ENCODE peak calls at places on chromosomes 5 and 9, in seven cellular contexts. K is epithelial cell of esophagus, S is cerebellum, Z is SW 1271, V is stromal cell of bone marrow, R is RPMI8226, T is fibroblast of lung. Y is an unnamed sample.

GRCh38 chr5:177086918-177087706 is 397 bp downstream of the FGFR4 start:
- DNase-seq in T (peak), K (no peak), Z (peak), V (no peak), R (peak), S (no peak), Y (no peak)

GRCh38 chr9:128684325-128685021 is 4.5 kb upstream of the SET start:
- DNase-seq in Z (peak), T (peak), K (peak), R (peak), S (no peak), V (peak), Y (no peak)

GRCh38 chr5:3019045-3019444 is 267.6 kb upstream of the IRX2 start:
- DNase-seq in T (no peak), K (no peak), R (no peak), Z (no peak), S (no peak), V (no peak), Y (no peak)

GRCh38 chr5:168163966-168164365 is 127.5 kb upstream of the WWC1 start:
- DNase-seq in T (no peak), R (no peak), S (no peak), K (no peak), Z (no peak), V (no peak), Y (no peak)

GRCh38 chr9:109086221-109086620 is 33.5 kb downstream of the TMEM245 start:
- DNase-seq in T (peak), V (no peak), Z (peak), S (no peak), K (peak), R (no peak), Y (peak)

GRCh38 chr9:93531374-93531773 is 45.0 kb upstream of the PHF2 start:
- DNase-seq in R (peak), K (peak), Z (no peak), V (no peak), T (no peak), S (peak), Y (no peak)

GRCh38 chr9:87286506-87286905 is 211.2 kb upstream of the DAPK1 start:
- DNase-seq in R (no peak), K (no peak), T (no peak), V (no peak), S (no peak), Z (no peak), Y (no peak)

GRCh38 chr9:26308328-26308727 is 584.3 kb downstream of the CAAP1 start:
- DNase-seq in R (no peak), V (no peak), T (no peak), S (no peak), Z (no peak), K (no peak), Y (peak)

GRCh38 chr5:135060021-135060420 is 26.0 kb upstream of the PITX1 start:
- DNase-seq in K (no peak), V (no peak), Z (no peak), S (no peak), R (no peak), T (no peak), Y (no peak)

GRCh38 chr9:14320272-14321245 is 6.6 kb upstream of the NFIB start:
- DNase-seq in R (peak), K (peak), Z (no peak), S (no peak), V (peak), T (peak), Y (peak)

GRCh38 chr5:3542158-3542557 is 53.5 kb upstream of the IRX1 start:
- DNase-seq in S (no peak), V (no peak), R (peak), K (peak), T (no peak), Z (no peak), Y (no peak)

GRCh38 chr9:121654497-121655140 is 3.2 kb downstream of the DAB2IP start:
- DNase-seq in V (no peak), K (no peak), R (no peak), Z (no peak), S (peak), T (no peak), Y (no peak)

GRCh38 chr5:181170237-181170830 is 22.9 kb downstream of the OR2V2 start:
- DNase-seq in Z (no peak), K (no peak), T (no peak), V (no peak), S (no peak), R (no peak), Y (no peak)

GRCh38 chr5:87119588-87119987 is 148.1 kb upstream of the RASA1 start:
- DNase-seq in S (no peak), R (no peak), K (peak), V (no peak), T (no peak), Z (no peak), Y (no peak)

GRCh38 chr9:25025156-25025555 is 479.5 kb upstream of the IZUMO3 start:
- DNase-seq in T (no peak), V (no peak), R (no peak), S (no peak), Z (no peak), K (no peak), Y (no peak)

GRCh38 chr9:3941758-3942157 is 358.1 kb downstream of the GLIS3 start:
- DNase-seq in Z (no peak), S (no peak), T (no peak), V (no peak), R (no peak), K (no peak), Y (no peak)

GRCh38 chr5:77844408-77845272 is 68.5 kb upstream of the TBCA start:
- DNase-seq in R (no peak), S (no peak), V (no peak), K (no peak), Z (no peak), T (peak), Y (peak)

GRCh38 chr5:156356238-156356637 is 29.3 kb downstream of the SGCD start:
- DNase-seq in Z (no peak), T (peak), K (peak), V (no peak), S (no peak), R (no peak), Y (no peak)

GRCh38 chr5:56640763-56641406 is 174.5 kb upstream of the MAP3K1 start:
- DNase-seq in T (no peak), S (no peak), R (peak), Z (no peak), V (no peak), K (peak), Y (no peak)

GRCh38 chr9:14158911-14159310 is 155.0 kb downstream of the NFIB start:
- DNase-seq in S (no peak), V (peak), T (peak), K (peak), Z (no peak), R (no peak), Y (no peak)

GRCh38 chr9:111559000-111559610 is 34.1 kb downstream of the ZNF483 start:
- DNase-seq in Z (no peak), T (peak), K (peak), S (no peak), V (peak), R (no peak), Y (no peak)

GRCh38 chr5:96837303-96837702 is 29.6 kb upstream of the ERAP1 start:
- DNase-seq in S (no peak), T (no peak), K (no peak), Z (no peak), V (no peak), R (no peak), Y (no peak)

Y was measured in lung microvascular endothelial cell.